ENCODE peak calls at places on chromosomes 12 and 14, in five cellular contexts. One of them, this sample, is unnamed.

GRCh38 chr14:93705513-93706156 is 82.7 kb downstream of the PRIMA1 start:
- DNase-seq in ovary: no peak
- DNase-seq in A673: no peak
- DNase-seq in cardiac muscle cell: no peak
- DNase-seq in Peyer's patch: no peak
- DNase-seq in this sample: no peak

GRCh38 chr12:12542964-12543363 is 19.7 kb downstream of the DUSP16 start:
- DNase-seq in ovary: no peak
- DNase-seq in Peyer's patch: no peak
- DNase-seq in A673: no peak
- DNase-seq in cardiac muscle cell: no peak
- DNase-seq in this sample: no peak

GRCh38 chr12:105321125-105321524 is 9.4 kb upstream of the C12orf75 start:
- DNase-seq in ovary: no peak
- DNase-seq in cardiac muscle cell: no peak
- DNase-seq in Peyer's patch: no peak
- DNase-seq in A673: no peak
- DNase-seq in this sample: no peak

GRCh38 chr12:42735869-42736361 is 146.4 kb upstream of the PRICKLE1 start:
- DNase-seq in A673: no peak
- DNase-seq in cardiac muscle cell: peak; percentile 71
- DNase-seq in Peyer's patch: no peak
- DNase-seq in ovary: no peak
- DNase-seq in this sample: no peak

GRCh38 chr12:110901401-110901800 is 19.0 kb downstream of the MYL2 start:
- DNase-seq in Peyer's patch: no peak
- DNase-seq in ovary: no peak
- DNase-seq in A673: no peak
- DNase-seq in cardiac muscle cell: no peak
- DNase-seq in this sample: no peak

GRCh38 chr12:85784096-85784720 is 52.0 kb downstream of the RASSF9 start:
- DNase-seq in ovary: no peak
- DNase-seq in Peyer's patch: no peak
- DNase-seq in A673: no peak
- DNase-seq in cardiac muscle cell: no peak
- DNase-seq in this sample: no peak

GRCh38 chr14:65164068-65164824 is 61.9 kb upstream of the MAX start:
- DNase-seq in A673: peak; percentile 62
- DNase-seq in cardiac muscle cell: peak; percentile 61
- DNase-seq in Peyer's patch: no peak
- DNase-seq in ovary: no peak
- DNase-seq in this sample: peak; percentile 19

GRCh38 chr14:61280092-61280525 is 1.0 kb downstream of the TMEM30B start:
- DNase-seq in A673: no peak
- DNase-seq in ovary: peak; percentile 19
- DNase-seq in Peyer's patch: peak; percentile 70
- DNase-seq in cardiac muscle cell: no peak
- DNase-seq in this sample: no peak

GRCh38 chr12:77965790-77966189 is 135.1 kb downstream of the NAV3 start:
- DNase-seq in A673: no peak
- DNase-seq in ovary: no peak
- DNase-seq in Peyer's patch: no peak
- DNase-seq in cardiac muscle cell: no peak
- DNase-seq in this sample: no peak

GRCh38 chr12:104011265-104011664 is 38.7 kb downstream of the GLT8D2 start:
- DNase-seq in ovary: no peak
- DNase-seq in Peyer's patch: no peak
- DNase-seq in cardiac muscle cell: no peak
- DNase-seq in A673: no peak
- DNase-seq in this sample: peak; percentile 70

GRCh38 chr12:3225154-3225795 is 148.1 kb downstream of the TSPAN9 start:
- DNase-seq in ovary: no peak
- DNase-seq in A673: peak; percentile 79
- DNase-seq in cardiac muscle cell: no peak
- DNase-seq in Peyer's patch: no peak
- DNase-seq in this sample: no peak

GRCh38 chr14:72644758-72645489 is 249.0 kb downstream of the DPF3 start:
- DNase-seq in A673: no peak
- DNase-seq in cardiac muscle cell: no peak
- DNase-seq in Peyer's patch: no peak
- DNase-seq in ovary: no peak
- DNase-seq in this sample: no peak

GRCh38 chr12:100733817-100734593 is 60.6 kb upstream of the ANO4 start:
- DNase-seq in A673: peak; percentile 59
- DNase-seq in ovary: no peak
- DNase-seq in Peyer's patch: no peak
- DNase-seq in cardiac muscle cell: peak; percentile 59
- DNase-seq in this sample: no peak

DNA sequence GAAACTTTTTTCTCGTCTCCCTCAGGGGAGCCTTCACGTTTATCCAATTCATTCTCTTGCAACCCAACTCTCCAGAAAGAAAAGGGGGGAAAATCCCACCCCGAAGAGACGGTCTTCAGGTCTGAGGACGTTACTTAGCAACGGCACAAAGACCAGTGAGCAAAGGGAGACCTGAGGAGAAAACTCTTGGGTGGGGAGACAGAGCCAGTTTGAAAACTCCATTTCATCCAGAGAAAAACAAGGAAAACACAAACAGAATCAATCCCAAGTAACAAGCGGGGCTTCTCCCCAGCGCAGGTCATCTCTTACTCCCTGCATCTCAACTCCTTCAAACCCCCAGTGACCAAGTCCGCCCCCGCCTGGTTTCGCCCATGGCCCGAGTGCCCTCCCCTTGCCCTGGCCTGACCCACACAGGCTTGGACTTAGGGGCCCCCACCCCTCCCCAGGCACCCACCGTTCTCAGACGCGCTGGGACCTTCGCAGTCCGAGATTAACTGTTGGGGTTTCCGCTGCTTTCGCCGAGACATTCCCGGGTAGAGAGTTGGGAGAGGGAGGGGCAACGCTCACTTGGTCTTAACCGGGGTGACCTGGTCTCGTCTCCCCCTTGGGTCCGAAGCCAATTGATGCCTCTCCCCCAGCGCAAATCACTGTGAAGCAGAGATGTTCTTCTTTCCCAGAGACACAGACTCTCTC is 10.4 kb upstream of the SALL2 start:
- DNase-seq in cardiac muscle cell: peak; percentile 36
- DNase-seq in Peyer's patch: no peak
- DNase-seq in A673: peak; percentile 34
- DNase-seq in ovary: no peak
- DNase-seq in this sample: no peak
- H3K4me3 ChIP-seq in cardiac muscle cell: peak overlapping the region; percentile 59
- H3K4me3 ChIP-seq in Peyer's patch: no peak overlapping the region
- H3K4me3 ChIP-seq in A673: peak overlapping the region; percentile 85
- H3K4me3 ChIP-seq in ovary: peak overlapping the region; percentile 7
- H3K4me3 ChIP-seq in this sample: peak overlapping the region; percentile 4

GRCh38 chr12:650983-651382 is 12.3 kb downstream of the NINJ2 start:
- DNase-seq in ovary: no peak
- DNase-seq in cardiac muscle cell: no peak
- DNase-seq in Peyer's patch: no peak
- DNase-seq in A673: no peak
- DNase-seq in this sample: no peak
- TF ChIP-seq CTCF in ovary: no peak
- TF ChIP-seq CTCF in cardiac muscle cell: peak; percentile 18
- TF ChIP-seq CTCF in Peyer's patch: no peak
- TF ChIP-seq CTCF in A673: peak; percentile 16
- TF ChIP-seq CTCF in this sample: no peak

DNA sequence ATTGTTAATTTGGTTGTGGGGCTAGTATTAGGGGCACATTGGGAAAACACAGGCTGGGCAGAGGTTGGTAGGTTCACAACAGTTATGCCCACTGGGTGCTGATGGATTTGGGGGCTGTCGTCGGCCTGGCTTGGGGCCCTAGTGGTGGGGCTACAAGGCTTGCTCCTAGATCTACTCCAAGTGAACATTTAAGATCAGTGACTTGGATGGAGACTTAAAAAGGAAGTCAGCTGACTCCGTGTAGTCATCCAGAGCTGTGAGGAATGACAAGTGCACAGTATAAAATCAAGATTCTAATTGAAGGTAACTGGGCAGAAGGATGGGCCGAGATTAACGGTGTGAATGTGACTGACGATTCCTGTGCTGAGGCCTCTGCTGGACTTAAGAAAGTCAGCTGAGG is 12.8 kb upstream of the NR4A1 start:
- DNase-seq in A673: no peak
- DNase-seq in ovary: peak; percentile 36
- DNase-seq in cardiac muscle cell: no peak
- DNase-seq in Peyer's patch: no peak
- DNase-seq in this sample: no peak
- H3K4me3 ChIP-seq in A673: peak overlapping the region; percentile 85
- H3K4me3 ChIP-seq in ovary: peak overlapping the region; percentile 73
- H3K4me3 ChIP-seq in cardiac muscle cell: no peak overlapping the region
- H3K4me3 ChIP-seq in Peyer's patch: no peak overlapping the region
- H3K4me3 ChIP-seq in this sample: peak overlapping the region; percentile 76

GRCh38 chr14:76473381-76474263 is 97.7 kb downstream of the ESRRB start:
- DNase-seq in A673: peak; percentile 15
- DNase-seq in Peyer's patch: no peak
- DNase-seq in cardiac muscle cell: peak; percentile 82
- DNase-seq in ovary: no peak
- DNase-seq in this sample: no peak
- TF ChIP-seq CTCF in A673: peak; percentile 22
- TF ChIP-seq CTCF in Peyer's patch: no peak
- TF ChIP-seq CTCF in cardiac muscle cell: peak; percentile 14
- TF ChIP-seq CTCF in ovary: no peak
- TF ChIP-seq CTCF in this sample: peak; percentile 14

GRCh38 chr14:85578925-85579324 is 49.0 kb downstream of the FLRT2 start:
- DNase-seq in ovary: no peak
- DNase-seq in cardiac muscle cell: no peak
- DNase-seq in Peyer's patch: no peak
- DNase-seq in A673: no peak
- DNase-seq in this sample: no peak
- H3K4me3 ChIP-seq in ovary: no peak overlapping the region
- H3K4me3 ChIP-seq in cardiac muscle cell: no peak overlapping the region
- H3K4me3 ChIP-seq in Peyer's patch: no peak overlapping the region
- H3K4me3 ChIP-seq in A673: no peak overlapping the region
- H3K4me3 ChIP-seq in this sample: no peak overlapping the region

DNA sequence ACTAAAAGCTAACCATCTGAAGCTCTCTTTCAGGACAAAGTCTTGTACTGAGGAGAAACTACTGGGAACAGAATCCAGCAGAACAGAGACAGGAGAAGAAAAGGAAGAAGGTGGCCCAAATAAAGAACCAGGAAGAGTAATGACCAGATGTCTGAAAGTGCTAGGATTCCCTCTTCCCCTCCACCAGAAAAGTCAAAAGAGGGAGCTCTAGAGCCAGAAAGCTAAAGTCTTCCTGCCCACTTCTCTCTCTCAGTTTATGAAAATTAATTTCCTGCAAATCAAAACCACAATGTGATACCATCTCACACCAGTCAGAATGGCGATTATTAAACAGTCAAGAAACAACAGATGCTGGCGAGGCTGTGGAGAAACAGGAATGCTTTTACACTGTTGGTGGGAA is 47.2 kb downstream of the SPPL3 start:
- DNase-seq in A673: peak; percentile 26
- DNase-seq in ovary: no peak
- DNase-seq in Peyer's patch: no peak
- DNase-seq in cardiac muscle cell: no peak
- DNase-seq in this sample: no peak
- TF ChIP-seq CTCF in A673: peak; percentile 37
- TF ChIP-seq CTCF in ovary: no peak
- TF ChIP-seq CTCF in Peyer's patch: peak; percentile 38
- TF ChIP-seq CTCF in cardiac muscle cell: peak; percentile 43
- TF ChIP-seq CTCF in this sample: peak; percentile 48